ENCODE peak calls at places on chromosomes 1 and 21, in five cellular contexts. One of them, this sample, is unnamed.

GRCh38 chr1:61956012-61956645 is 213.8 kb downstream of the PATJ start:
- DNase-seq in astrocyte of the spinal cord: no peak
- DNase-seq in retinal pigment epithelial cell: no peak
- DNase-seq in prostate gland: no peak
- DNase-seq in heart left ventricle: no peak
- DNase-seq in this sample: no peak

GRCh38 chr1:203359010-203359571 is 8.2 kb upstream of the FMOD start:
- DNase-seq in astrocyte of the spinal cord: no peak
- DNase-seq in prostate gland: no peak
- DNase-seq in heart left ventricle: no peak
- DNase-seq in retinal pigment epithelial cell: no peak
- DNase-seq in this sample: peak; percentile 30

GRCh38 chr1:8985915-8986813 is 40.1 kb downstream of the SLC2A7 start:
- DNase-seq in retinal pigment epithelial cell: peak; percentile 70
- DNase-seq in prostate gland: peak; percentile 98
- DNase-seq in heart left ventricle: peak; percentile 77
- DNase-seq in astrocyte of the spinal cord: peak; percentile 96
- DNase-seq in this sample: peak; percentile 87

GRCh38 chr1:21936366-21937031 is 611 bp downstream of the HSPG2 start:
- DNase-seq in retinal pigment epithelial cell: no peak
- DNase-seq in astrocyte of the spinal cord: no peak
- DNase-seq in prostate gland: no peak
- DNase-seq in heart left ventricle: no peak
- DNase-seq in this sample: no peak

GRCh38 chr1:78790174-78790573 is 140.5 kb downstream of the IFI44 start:
- DNase-seq in heart left ventricle: no peak
- DNase-seq in astrocyte of the spinal cord: no peak
- DNase-seq in prostate gland: no peak
- DNase-seq in retinal pigment epithelial cell: no peak
- DNase-seq in this sample: no peak

GRCh38 chr1:25644962-25645361 is 28.4 kb downstream of the MAN1C1 start:
- DNase-seq in retinal pigment epithelial cell: no peak
- DNase-seq in prostate gland: no peak
- DNase-seq in heart left ventricle: no peak
- DNase-seq in astrocyte of the spinal cord: no peak
- DNase-seq in this sample: no peak

GRCh38 chr1:48082271-48082925 is 85.2 kb upstream of the TRABD2B start:
- DNase-seq in heart left ventricle: no peak
- DNase-seq in astrocyte of the spinal cord: no peak
- DNase-seq in prostate gland: no peak
- DNase-seq in retinal pigment epithelial cell: no peak
- DNase-seq in this sample: no peak

GRCh38 chr1:59232209-59232608 is 64.7 kb upstream of the FGGY start:
- DNase-seq in astrocyte of the spinal cord: no peak
- DNase-seq in heart left ventricle: no peak
- DNase-seq in prostate gland: peak; percentile 29
- DNase-seq in retinal pigment epithelial cell: peak; percentile 19
- DNase-seq in this sample: no peak

GRCh38 chr1:97135972-97136371 is 414.4 kb downstream of the PTBP2 start:
- DNase-seq in heart left ventricle: no peak
- DNase-seq in prostate gland: no peak
- DNase-seq in astrocyte of the spinal cord: no peak
- DNase-seq in retinal pigment epithelial cell: no peak
- DNase-seq in this sample: no peak

GRCh38 chr1:56563568-56563967 is 15.8 kb downstream of the PLPP3 start:
- DNase-seq in astrocyte of the spinal cord: no peak
- DNase-seq in heart left ventricle: no peak
- DNase-seq in prostate gland: no peak
- DNase-seq in retinal pigment epithelial cell: no peak
- DNase-seq in this sample: no peak

GRCh38 chr1:233759665-233760064 is 144.8 kb upstream of the SLC35F3 start:
- DNase-seq in prostate gland: no peak
- DNase-seq in astrocyte of the spinal cord: no peak
- DNase-seq in retinal pigment epithelial cell: no peak
- DNase-seq in heart left ventricle: no peak
- DNase-seq in this sample: no peak

GRCh38 chr1:244948416-244948815 is 84.1 kb upstream of the HNRNPU start:
- DNase-seq in heart left ventricle: no peak
- DNase-seq in astrocyte of the spinal cord: no peak
- DNase-seq in retinal pigment epithelial cell: no peak
- DNase-seq in prostate gland: no peak
- DNase-seq in this sample: no peak

GRCh38 chr1:172823534-172823933 is 164.6 kb downstream of the FASLG start:
- DNase-seq in prostate gland: no peak
- DNase-seq in astrocyte of the spinal cord: peak; percentile 41
- DNase-seq in retinal pigment epithelial cell: no peak
- DNase-seq in heart left ventricle: no peak
- DNase-seq in this sample: no peak

GRCh38 chr1:25555753-25556092 is 12.3 kb downstream of the LDLRAP1 start:
- DNase-seq in prostate gland: no peak
- DNase-seq in heart left ventricle: no peak
- DNase-seq in retinal pigment epithelial cell: no peak
- DNase-seq in astrocyte of the spinal cord: no peak
- DNase-seq in this sample: no peak

GRCh38 chr21:44253832-44254700 is 7.6 kb downstream of the DNMT3L start:
- DNase-seq in retinal pigment epithelial cell: no peak
- DNase-seq in heart left ventricle: no peak
- DNase-seq in astrocyte of the spinal cord: no peak
- DNase-seq in prostate gland: no peak
- DNase-seq in this sample: no peak

GRCh38 chr21:42330380-42331336 is 15.4 kb upstream of the TFF3 start:
- DNase-seq in heart left ventricle: no peak
- DNase-seq in astrocyte of the spinal cord: no peak
- DNase-seq in prostate gland: no peak
- DNase-seq in retinal pigment epithelial cell: no peak
- DNase-seq in this sample: peak; percentile 2

DNA sequence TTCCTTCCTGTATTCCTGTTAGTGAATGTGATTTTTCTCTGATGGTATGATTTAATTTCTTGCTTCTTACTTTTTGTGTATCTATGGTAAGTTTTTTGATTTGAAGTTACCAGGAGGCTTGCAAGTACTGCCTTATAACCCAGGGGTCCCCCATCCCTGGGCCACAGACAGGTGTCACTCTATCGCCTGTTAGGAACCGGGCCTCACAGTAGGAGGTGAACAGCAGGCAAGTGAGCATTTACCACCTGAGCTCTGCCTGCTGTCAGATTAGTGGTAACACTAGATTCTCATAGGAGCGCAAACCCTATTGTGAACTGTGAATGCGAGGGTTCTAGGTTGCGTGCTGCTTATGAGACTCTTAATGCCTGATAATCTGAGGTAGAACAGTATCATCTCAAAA is 143.3 kb downstream of the RPS6KC1 start:
- DNase-seq in prostate gland: no peak
- DNase-seq in astrocyte of the spinal cord: no peak
- DNase-seq in retinal pigment epithelial cell: no peak
- DNase-seq in heart left ventricle: no peak
- DNase-seq in this sample: no peak
- TF ChIP-seq CTCF in prostate gland: no peak
- TF ChIP-seq CTCF in astrocyte of the spinal cord: no peak
- TF ChIP-seq CTCF in retinal pigment epithelial cell: no peak
- TF ChIP-seq CTCF in heart left ventricle: no peak
- TF ChIP-seq CTCF in this sample: no peak

DNA sequence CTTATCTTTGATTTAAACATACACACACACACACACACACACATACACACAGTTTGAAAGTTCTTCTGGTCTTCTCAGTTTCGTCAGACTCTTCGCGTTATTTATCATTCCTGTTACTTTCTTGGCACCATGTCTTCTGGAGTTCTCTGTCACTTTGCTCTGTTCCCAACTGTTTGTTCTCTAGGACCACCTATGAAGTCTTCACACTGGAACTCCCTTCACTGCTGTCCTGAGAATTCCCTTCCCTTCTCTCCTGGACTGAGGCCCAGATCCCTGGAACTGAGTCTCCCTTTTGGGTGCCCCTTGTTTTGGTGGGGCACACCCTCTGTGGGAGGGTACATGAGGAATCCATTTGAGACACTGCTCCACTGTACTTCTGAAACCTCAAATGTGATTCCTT is 30.5 kb downstream of the ALG14 start:
- DNase-seq in prostate gland: peak; percentile 22
- DNase-seq in heart left ventricle: peak; percentile 22
- DNase-seq in retinal pigment epithelial cell: no peak
- DNase-seq in astrocyte of the spinal cord: no peak
- DNase-seq in this sample: peak; percentile 38
- H3K4me3 ChIP-seq in prostate gland: no peak overlapping the region
- H3K4me3 ChIP-seq in heart left ventricle: no peak overlapping the region
- H3K4me3 ChIP-seq in retinal pigment epithelial cell: no peak overlapping the region
- H3K4me3 ChIP-seq in astrocyte of the spinal cord: no peak overlapping the region
- H3K4me3 ChIP-seq in this sample: no peak overlapping the region

GRCh38 chr1:230794431-230794830 is 47.2 kb downstream of the CAPN9 start:
- DNase-seq in heart left ventricle: no peak
- DNase-seq in retinal pigment epithelial cell: no peak
- DNase-seq in prostate gland: no peak
- DNase-seq in astrocyte of the spinal cord: no peak
- DNase-seq in this sample: no peak

GRCh38 chr1:230793463-230793745 is 46.2 kb downstream of the CAPN9 start:
- DNase-seq in prostate gland: no peak
- DNase-seq in retinal pigment epithelial cell: no peak
- DNase-seq in heart left ventricle: no peak
- DNase-seq in astrocyte of the spinal cord: no peak
- DNase-seq in this sample: no peak

GRCh38 chr1:230794871-230795645 is 47.9 kb downstream of the CAPN9 start:
- DNase-seq in heart left ventricle: no peak
- DNase-seq in prostate gland: no peak
- DNase-seq in retinal pigment epithelial cell: no peak
- DNase-seq in astrocyte of the spinal cord: no peak
- DNase-seq in this sample: no peak

GRCh38 chr1:230791986-230792564 is 44.9 kb downstream of the CAPN9 start:
- DNase-seq in heart left ventricle: no peak
- DNase-seq in retinal pigment epithelial cell: no peak
- DNase-seq in astrocyte of the spinal cord: no peak
- DNase-seq in prostate gland: no peak
- DNase-seq in this sample: no peak

DNA sequence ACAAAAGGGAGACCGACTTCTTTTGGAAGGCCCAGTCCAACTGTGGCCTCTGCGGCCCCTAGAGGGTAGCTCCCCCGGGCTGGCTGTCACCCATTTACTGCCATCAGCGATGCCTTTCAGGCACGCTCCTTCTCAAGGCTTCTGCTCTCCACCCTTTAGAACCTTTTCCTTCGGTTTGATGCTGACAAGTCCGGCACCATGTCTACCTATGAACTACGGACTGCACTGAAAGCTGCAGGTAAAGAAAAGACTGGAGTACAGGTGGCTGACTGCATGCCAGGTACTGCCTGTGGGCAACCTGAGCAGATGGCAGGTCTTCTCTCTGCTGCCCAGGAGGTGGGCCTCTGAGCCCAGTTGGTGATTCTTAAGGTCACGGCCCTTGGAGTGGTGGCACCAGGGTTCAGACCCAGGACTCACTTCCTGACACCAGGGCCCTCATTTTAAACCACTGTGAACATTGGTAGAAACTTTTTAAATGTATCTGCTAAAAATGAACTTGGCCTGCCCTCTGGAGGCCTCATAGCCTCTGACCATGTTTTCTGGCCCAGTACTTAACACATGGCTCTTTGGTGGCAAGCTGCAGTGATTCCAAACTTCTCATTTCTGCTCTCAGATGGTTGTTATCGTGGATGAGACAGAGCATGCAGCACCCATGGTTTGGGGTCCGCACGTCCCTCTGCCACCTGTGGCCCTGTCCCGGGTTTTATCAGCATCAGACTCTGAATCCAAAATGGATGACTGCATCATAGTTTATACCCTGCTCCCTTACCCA is 45.7 kb downstream of the CAPN9 start:
- DNase-seq in retinal pigment epithelial cell: no peak
- DNase-seq in heart left ventricle: no peak
- DNase-seq in prostate gland: no peak
- DNase-seq in astrocyte of the spinal cord: peak; percentile 5
- DNase-seq in this sample: peak; percentile 40
- TF ChIP-seq CTCF in retinal pigment epithelial cell: peak; percentile 30
- TF ChIP-seq CTCF in heart left ventricle: no peak
- TF ChIP-seq CTCF in prostate gland: no peak
- TF ChIP-seq CTCF in astrocyte of the spinal cord: peak; percentile 22
- TF ChIP-seq CTCF in this sample: peak; percentile 45

DNA sequence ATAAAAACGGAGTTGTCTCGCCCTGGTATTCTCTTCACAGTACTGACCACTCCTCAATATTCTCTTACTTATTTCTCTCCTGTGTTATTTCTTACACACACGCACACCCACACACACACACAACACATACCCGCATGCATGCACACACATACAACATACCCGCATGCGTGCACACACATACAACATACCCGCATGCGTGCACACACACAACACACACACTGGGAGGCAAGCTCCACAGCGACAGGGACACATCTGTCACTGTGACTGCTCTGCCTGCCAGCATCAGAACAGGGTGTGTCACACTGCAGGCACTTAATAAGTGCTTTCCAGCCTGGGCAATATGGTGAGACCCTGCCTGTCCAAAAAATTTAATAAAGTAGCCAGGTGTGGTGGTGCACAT is 20.8 kb upstream of the DDOST start:
- DNase-seq in prostate gland: no peak
- DNase-seq in astrocyte of the spinal cord: no peak
- DNase-seq in retinal pigment epithelial cell: no peak
- DNase-seq in heart left ventricle: no peak
- DNase-seq in this sample: no peak
- H3K4me3 ChIP-seq in prostate gland: no peak overlapping the region
- H3K4me3 ChIP-seq in astrocyte of the spinal cord: no peak overlapping the region
- H3K4me3 ChIP-seq in retinal pigment epithelial cell: no peak overlapping the region
- H3K4me3 ChIP-seq in heart left ventricle: no peak overlapping the region
- H3K4me3 ChIP-seq in this sample: no peak overlapping the region

GRCh38 chr1:209769956-209770355 is 14.1 kb downstream of the TRAF3IP3 start:
- DNase-seq in retinal pigment epithelial cell: no peak
- DNase-seq in prostate gland: no peak
- DNase-seq in heart left ventricle: no peak
- DNase-seq in astrocyte of the spinal cord: peak; percentile 40
- DNase-seq in this sample: peak; percentile 65
- TF ChIP-seq CTCF in retinal pigment epithelial cell: no peak
- TF ChIP-seq CTCF in prostate gland: no peak
- TF ChIP-seq CTCF in heart left ventricle: no peak
- TF ChIP-seq CTCF in astrocyte of the spinal cord: no peak
- TF ChIP-seq CTCF in this sample: peak; percentile 26